ENCODE peak calls at places on chromosomes 12 and 14, in seven cellular contexts. One of them, this sample, is unnamed.

GRCh38 chr12:81692008-81692407 is 67.1 kb downstream of the PPFIA2 start:
- DNase-seq in K562: no peak
- DNase-seq in AG10803: no peak
- DNase-seq in WERI-Rb-1: no peak
- DNase-seq in DND-41: no peak
- DNase-seq in left ventricle myocardium inferior: no peak
- DNase-seq in cardiac fibroblast: no peak
- DNase-seq in this sample: no peak

GRCh38 chr12:124698211-124698997 is 131.0 kb upstream of the NCOR2 start:
- DNase-seq in WERI-Rb-1: no peak
- DNase-seq in K562: no peak
- DNase-seq in cardiac fibroblast: peak
- DNase-seq in left ventricle myocardium inferior: no peak
- DNase-seq in DND-41: no peak
- DNase-seq in AG10803: peak
- DNase-seq in this sample: peak

GRCh38 chr12:110122929-110123328 is 1.2 kb upstream of the IFT81 start:
- DNase-seq in cardiac fibroblast: no peak
- DNase-seq in DND-41: no peak
- DNase-seq in WERI-Rb-1: no peak
- DNase-seq in left ventricle myocardium inferior: no peak
- DNase-seq in AG10803: no peak
- DNase-seq in K562: no peak
- DNase-seq in this sample: no peak

GRCh38 chr12:75954076-75954475 is 77.5 kb downstream of the PHLDA1 start:
- DNase-seq in K562: peak
- DNase-seq in AG10803: peak
- DNase-seq in cardiac fibroblast: peak
- DNase-seq in left ventricle myocardium inferior: no peak
- DNase-seq in DND-41: no peak
- DNase-seq in WERI-Rb-1: no peak
- DNase-seq in this sample: peak

GRCh38 chr12:51818086-51818485 is 30.4 kb downstream of the FIGNL2 start:
- DNase-seq in AG10803: no peak
- DNase-seq in DND-41: no peak
- DNase-seq in K562: no peak
- DNase-seq in left ventricle myocardium inferior: no peak
- DNase-seq in WERI-Rb-1: no peak
- DNase-seq in cardiac fibroblast: no peak
- DNase-seq in this sample: no peak

GRCh38 chr14:59271734-59272133 is 83.3 kb downstream of the DAAM1 start:
- DNase-seq in DND-41: no peak
- DNase-seq in WERI-Rb-1: no peak
- DNase-seq in cardiac fibroblast: peak
- DNase-seq in AG10803: no peak
- DNase-seq in K562: no peak
- DNase-seq in left ventricle myocardium inferior: no peak
- DNase-seq in this sample: peak

GRCh38 chr12:121781751-121782615 is 11.5 kb downstream of the RHOF start:
- DNase-seq in cardiac fibroblast: no peak
- DNase-seq in K562: peak
- DNase-seq in WERI-Rb-1: peak
- DNase-seq in AG10803: no peak
- DNase-seq in DND-41: no peak
- DNase-seq in left ventricle myocardium inferior: no peak
- DNase-seq in this sample: peak

GRCh38 chr12:64461634-64462414 is 9.9 kb downstream of the TBK1 start:
- DNase-seq in K562: no peak
- DNase-seq in DND-41: no peak
- DNase-seq in cardiac fibroblast: peak
- DNase-seq in AG10803: peak
- DNase-seq in left ventricle myocardium inferior: no peak
- DNase-seq in WERI-Rb-1: no peak
- DNase-seq in this sample: peak

GRCh38 chr14:56569174-56569573 is 10.4 kb upstream of the TMEM260 start:
- DNase-seq in WERI-Rb-1: no peak
- DNase-seq in AG10803: no peak
- DNase-seq in K562: no peak
- DNase-seq in cardiac fibroblast: no peak
- DNase-seq in DND-41: no peak
- DNase-seq in left ventricle myocardium inferior: no peak
- DNase-seq in this sample: peak

GRCh38 chr14:34692898-34693227 is 21.5 kb downstream of the CFL2 start:
- DNase-seq in AG10803: no peak
- DNase-seq in K562: no peak
- DNase-seq in DND-41: no peak
- DNase-seq in WERI-Rb-1: no peak
- DNase-seq in left ventricle myocardium inferior: no peak
- DNase-seq in cardiac fibroblast: no peak
- DNase-seq in this sample: no peak
- H3K4me3 ChIP-seq in AG10803: no peak
- H3K4me3 ChIP-seq in K562: peak
- H3K4me3 ChIP-seq in DND-41: no peak
- H3K4me3 ChIP-seq in WERI-Rb-1: no peak
- H3K4me3 ChIP-seq in left ventricle myocardium inferior: peak
- H3K4me3 ChIP-seq in cardiac fibroblast: no peak
- H3K4me3 ChIP-seq in this sample: peak

DNA sequence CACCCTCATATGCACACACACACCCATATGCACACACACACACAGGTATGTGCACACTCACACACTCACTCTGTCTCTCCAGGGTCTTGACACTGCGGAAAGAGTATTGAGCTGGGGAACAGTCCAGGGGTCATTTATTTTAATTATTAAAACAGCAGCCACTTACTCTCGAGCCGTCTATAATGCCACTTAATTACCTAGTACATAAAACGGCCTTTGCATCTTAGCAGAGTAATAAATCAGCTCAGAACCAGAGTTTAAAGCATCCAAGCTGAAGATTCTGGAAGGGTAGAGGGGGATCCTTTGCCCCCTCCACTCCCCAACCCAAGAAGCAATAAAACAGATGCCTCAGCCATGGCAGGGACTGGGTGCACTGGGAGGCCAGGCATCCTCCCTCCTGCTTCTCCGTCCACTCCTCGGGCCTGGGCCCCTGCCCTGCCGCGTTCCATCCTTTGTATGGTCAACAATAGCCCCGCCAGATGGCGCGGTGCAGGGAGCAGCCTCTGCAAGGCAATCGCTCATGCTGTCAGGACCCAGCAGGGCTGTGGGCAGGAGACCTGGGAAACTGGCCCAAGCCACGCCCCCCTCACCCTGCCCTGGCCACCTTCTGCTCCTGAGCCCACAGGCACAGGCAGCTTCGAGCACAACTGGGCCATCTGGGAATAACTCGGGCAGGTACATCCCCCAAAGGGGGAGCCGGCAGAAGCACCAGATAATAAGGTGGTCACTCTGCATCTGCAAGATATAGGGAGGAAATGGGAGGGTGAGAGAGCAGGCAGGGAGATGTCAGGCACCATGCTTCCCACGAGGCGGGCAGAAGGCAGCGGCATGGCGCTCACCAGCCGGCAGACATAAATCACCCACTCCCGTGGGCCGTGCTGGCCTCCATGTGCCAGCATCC is 40.9 kb downstream of the CCDC85C start:
- DNase-seq in cardiac fibroblast: peak
- DNase-seq in WERI-Rb-1: peak
- DNase-seq in K562: peak
- DNase-seq in DND-41: no peak
- DNase-seq in AG10803: peak
- DNase-seq in left ventricle myocardium inferior: peak
- DNase-seq in this sample: peak
- TF ChIP-seq CTCF in cardiac fibroblast: peak
- TF ChIP-seq CTCF in WERI-Rb-1: peak
- TF ChIP-seq CTCF in K562: peak
- TF ChIP-seq CTCF in DND-41: no peak
- TF ChIP-seq CTCF in AG10803: peak
- TF ChIP-seq CTCF in left ventricle myocardium inferior: peak
- TF ChIP-seq CTCF in this sample: peak

GRCh38 chr12:42190376-42190775 is 45.7 kb upstream of the GXYLT1 start:
- DNase-seq in cardiac fibroblast: no peak
- DNase-seq in AG10803: no peak
- DNase-seq in left ventricle myocardium inferior: no peak
- DNase-seq in K562: no peak
- DNase-seq in WERI-Rb-1: no peak
- DNase-seq in DND-41: no peak
- DNase-seq in this sample: no peak
- H3K4me3 ChIP-seq in cardiac fibroblast: no peak
- H3K4me3 ChIP-seq in AG10803: no peak
- H3K4me3 ChIP-seq in left ventricle myocardium inferior: no peak
- H3K4me3 ChIP-seq in K562: no peak
- H3K4me3 ChIP-seq in WERI-Rb-1: no peak
- H3K4me3 ChIP-seq in DND-41: no peak
- H3K4me3 ChIP-seq in this sample: no peak

DNA sequence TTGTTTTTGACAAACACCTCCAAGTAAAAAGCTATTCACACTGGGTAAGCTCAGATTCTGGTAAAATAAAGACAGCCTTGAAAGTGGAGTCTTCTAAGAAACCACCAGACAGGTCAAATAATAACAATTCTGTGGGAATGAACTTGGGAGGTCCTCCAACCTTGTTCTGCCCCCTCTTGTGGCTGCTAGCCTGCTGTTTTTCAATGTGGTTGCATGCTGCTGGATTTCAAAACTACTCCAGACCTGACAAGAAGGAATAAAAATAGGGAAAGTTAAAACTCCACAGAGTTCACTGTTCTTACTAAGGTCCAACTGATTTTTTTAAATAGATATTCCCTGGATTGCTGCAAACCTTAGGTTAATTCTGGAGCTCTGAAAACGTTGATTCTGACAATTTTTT is 32.2 kb upstream of the RIN3 start:
- DNase-seq in AG10803: peak
- DNase-seq in DND-41: no peak
- DNase-seq in left ventricle myocardium inferior: no peak
- DNase-seq in WERI-Rb-1: no peak
- DNase-seq in cardiac fibroblast: peak
- DNase-seq in K562: no peak
- DNase-seq in this sample: peak
- TF ChIP-seq CTCF in AG10803: peak
- TF ChIP-seq CTCF in DND-41: no peak
- TF ChIP-seq CTCF in left ventricle myocardium inferior: peak
- TF ChIP-seq CTCF in WERI-Rb-1: no peak
- TF ChIP-seq CTCF in cardiac fibroblast: peak
- TF ChIP-seq CTCF in K562: no peak
- TF ChIP-seq CTCF in this sample: peak

GRCh38 chr12:19010726-19011125 is 118.8 kb upstream of the PLEKHA5 start:
- DNase-seq in DND-41: no peak
- DNase-seq in left ventricle myocardium inferior: no peak
- DNase-seq in cardiac fibroblast: no peak
- DNase-seq in AG10803: no peak
- DNase-seq in WERI-Rb-1: no peak
- DNase-seq in K562: no peak
- DNase-seq in this sample: no peak
- H3K4me3 ChIP-seq in DND-41: no peak
- H3K4me3 ChIP-seq in left ventricle myocardium inferior: no peak
- H3K4me3 ChIP-seq in cardiac fibroblast: no peak
- H3K4me3 ChIP-seq in AG10803: no peak
- H3K4me3 ChIP-seq in WERI-Rb-1: no peak
- H3K4me3 ChIP-seq in K562: no peak
- H3K4me3 ChIP-seq in this sample: no peak

GRCh38 chr14:105993814-105994213 is 467.4 kb downstream of the TMEM121 start:
- DNase-seq in AG10803: no peak
- DNase-seq in left ventricle myocardium inferior: no peak
- DNase-seq in cardiac fibroblast: no peak
- DNase-seq in WERI-Rb-1: no peak
- DNase-seq in DND-41: no peak
- DNase-seq in K562: no peak
- DNase-seq in this sample: no peak

DNA sequence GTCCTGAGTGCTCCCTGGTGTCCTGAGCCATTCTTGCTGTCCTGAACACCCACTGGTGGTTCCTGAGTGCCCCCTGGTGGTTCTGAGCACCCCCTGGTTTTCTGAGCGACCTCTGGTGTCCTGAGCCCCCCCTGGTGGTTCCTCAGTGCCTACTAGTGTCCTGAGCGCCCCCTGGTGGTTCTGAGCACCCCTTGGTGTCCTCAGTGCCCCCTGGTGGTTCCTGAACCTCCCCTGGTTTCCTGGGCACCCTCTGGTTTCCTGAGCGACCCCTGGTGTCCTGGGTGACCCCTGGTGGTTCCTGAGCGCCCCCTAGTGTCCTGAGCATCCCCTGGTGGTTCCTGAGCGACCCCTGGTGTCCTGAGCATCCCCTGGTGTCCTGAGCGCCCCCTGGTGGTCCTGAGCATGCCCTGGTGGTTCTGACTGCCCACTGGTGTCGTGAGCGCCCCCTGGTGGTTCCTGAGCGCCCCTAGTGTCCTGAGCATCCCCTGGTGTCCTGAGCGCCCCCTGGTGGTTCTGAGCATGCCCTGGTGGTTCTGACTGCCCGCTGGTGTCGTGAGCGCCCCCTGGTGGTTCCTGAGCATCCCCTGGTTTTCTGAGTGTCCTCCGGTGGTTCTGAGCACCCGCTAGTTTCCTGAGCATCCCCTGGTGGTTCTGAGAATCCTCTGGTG is 473.1 kb downstream of the TMEM121 start:
- DNase-seq in K562: no peak
- DNase-seq in AG10803: peak
- DNase-seq in WERI-Rb-1: peak
- DNase-seq in left ventricle myocardium inferior: peak
- DNase-seq in cardiac fibroblast: no peak
- DNase-seq in DND-41: peak
- DNase-seq in this sample: no peak
- TF ChIP-seq CTCF in K562: peak
- TF ChIP-seq CTCF in AG10803: peak
- TF ChIP-seq CTCF in WERI-Rb-1: peak
- TF ChIP-seq CTCF in left ventricle myocardium inferior: peak
- TF ChIP-seq CTCF in cardiac fibroblast: peak
- TF ChIP-seq CTCF in DND-41: peak
- TF ChIP-seq CTCF in this sample: peak

GRCh38 chr14:49483266-49483665 is 102.9 kb downstream of the RPS29 start:
- DNase-seq in WERI-Rb-1: no peak
- DNase-seq in cardiac fibroblast: no peak
- DNase-seq in K562: no peak
- DNase-seq in left ventricle myocardium inferior: no peak
- DNase-seq in AG10803: no peak
- DNase-seq in DND-41: no peak
- DNase-seq in this sample: no peak
- H3K4me3 ChIP-seq in WERI-Rb-1: no peak
- H3K4me3 ChIP-seq in cardiac fibroblast: no peak
- H3K4me3 ChIP-seq in K562: no peak
- H3K4me3 ChIP-seq in left ventricle myocardium inferior: no peak
- H3K4me3 ChIP-seq in AG10803: no peak
- H3K4me3 ChIP-seq in DND-41: no peak
- H3K4me3 ChIP-seq in this sample: no peak

GRCh38 chr12:26402648-26403047 is 207.3 kb downstream of the SSPN start:
- DNase-seq in K562: no peak
- DNase-seq in DND-41: no peak
- DNase-seq in left ventricle myocardium inferior: no peak
- DNase-seq in WERI-Rb-1: no peak
- DNase-seq in AG10803: no peak
- DNase-seq in cardiac fibroblast: no peak
- DNase-seq in this sample: no peak
- TF ChIP-seq CTCF in K562: no peak
- TF ChIP-seq CTCF in DND-41: no peak
- TF ChIP-seq CTCF in left ventricle myocardium inferior: peak
- TF ChIP-seq CTCF in WERI-Rb-1: peak
- TF ChIP-seq CTCF in AG10803: no peak
- TF ChIP-seq CTCF in cardiac fibroblast: no peak
- TF ChIP-seq CTCF in this sample: no peak

DNA sequence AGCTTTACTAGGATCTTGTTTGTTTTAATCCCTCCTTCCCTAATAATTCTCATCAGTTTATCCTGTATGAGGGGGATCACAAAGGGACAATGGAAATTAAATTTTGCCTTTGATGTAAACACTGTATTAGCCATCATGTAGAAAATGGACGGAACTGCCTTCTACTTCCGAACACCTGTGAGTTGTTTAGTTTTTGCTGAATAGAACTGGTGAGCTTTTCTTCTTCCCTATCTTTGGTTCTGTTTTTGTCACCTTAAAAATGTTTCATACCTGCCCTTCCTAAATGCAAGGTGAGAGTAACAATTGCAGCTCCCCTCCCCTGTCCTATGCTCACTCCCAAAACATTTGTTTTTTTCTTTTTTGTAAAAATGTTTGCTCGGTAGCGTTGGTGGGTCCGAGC is 7.6 kb downstream of the FOXA1 start:
- DNase-seq in AG10803: no peak
- DNase-seq in DND-41: no peak
- DNase-seq in cardiac fibroblast: no peak
- DNase-seq in left ventricle myocardium inferior: no peak
- DNase-seq in WERI-Rb-1: no peak
- DNase-seq in K562: no peak
- DNase-seq in this sample: no peak
- H3K4me3 ChIP-seq in AG10803: no peak
- H3K4me3 ChIP-seq in DND-41: no peak
- H3K4me3 ChIP-seq in cardiac fibroblast: no peak
- H3K4me3 ChIP-seq in left ventricle myocardium inferior: peak
- H3K4me3 ChIP-seq in WERI-Rb-1: peak
- H3K4me3 ChIP-seq in K562: no peak
- H3K4me3 ChIP-seq in this sample: no peak